ENCODE peak calls at places on chromosomes 16 and 17, in five cellular contexts. Y is ascending aorta, F is heart right ventricle, N is AG09309, O is tibial artery. G is an unnamed sample.

GRCh38 chr16:75105306-75106061 is 11.1 kb downstream of the LDHD start:
- DNase-seq in Y (no peak), F (peak; percentile 66), N (no peak), O (no peak), G (no peak)

GRCh38 chr16:75555213-75555706 is 792 bp downstream of the TMEM231 start:
- DNase-seq in Y (peak; percentile 29), F (peak; percentile 88), N (peak; percentile 55), O (peak; percentile 86), G (peak; percentile 63)

GRCh38 chr17:34177642-34178041 is 77.4 kb upstream of the CCL2 start:
- DNase-seq in Y (no peak), F (no peak), N (peak; percentile 7), O (no peak), G (no peak)

GRCh38 chr17:40356906-40357861 is 7.4 kb downstream of the GJD3 start:
- DNase-seq in Y (no peak), F (no peak), N (no peak), O (no peak), G (no peak)

GRCh38 chr17:70184207-70184606 is 14.9 kb downstream of the KCNJ2 start:
- DNase-seq in Y (no peak), F (no peak), N (no peak), O (no peak), G (no peak)

GRCh38 chr17:75633484-75634375 is 496 bp downstream of the SMIM5 start:
- DNase-seq in Y (peak; percentile 34), F (peak; percentile 94), N (peak; percentile 51), O (peak; percentile 94), G (peak; percentile 74)

GRCh38 chr17:50768348-50768761 is 1.0 kb upstream of the ANKRD40CL start:
- DNase-seq in Y (no peak), F (no peak), N (no peak), O (no peak), G (no peak)

GRCh38 chr17:40337351-40337750 is 27.2 kb downstream of the GJD3 start:
- DNase-seq in Y (no peak), F (no peak), N (no peak), O (no peak), G (no peak)

GRCh38 chr16:86578056-86578455 is 293 bp upstream of the FOXL1 start:
- DNase-seq in Y (no peak), F (no peak), N (no peak), O (peak; percentile 72), G (no peak)

GRCh38 chr17:12395733-12396354 is 269.8 kb upstream of the MYOCD start:
- DNase-seq in Y (no peak), F (no peak), N (no peak), O (no peak), G (no peak)

GRCh38 chr17:58661499-58661898 is 30.3 kb downstream of the TEX14 start:
- DNase-seq in Y (no peak), F (no peak), N (no peak), O (no peak), G (no peak)

GRCh38 chr17:57908278-57908677 is 46.9 kb downstream of the CUEDC1 start:
- DNase-seq in Y (no peak), F (no peak), N (no peak), O (no peak), G (no peak)

GRCh38 chr17:57499648-57500049 is 243.3 kb downstream of the MSI2 start:
- DNase-seq in Y (no peak), F (no peak), N (no peak), O (no peak), G (no peak)

GRCh38 chr17:49967621-49968379 is 1.2 kb upstream of the DLX4 start:
- DNase-seq in Y (no peak), F (no peak), N (no peak), O (no peak), G (no peak)

GRCh38 chr17:9522074-9522473 is 53.5 kb downstream of the STX8 start:
- DNase-seq in Y (no peak), F (peak; percentile 23), N (no peak), O (no peak), G (peak; percentile 7)

GRCh38 chr17:6677158-6677831 is 25.7 kb downstream of the C17orf100 start:
- DNase-seq in Y (no peak), F (no peak), N (peak; percentile 23), O (no peak), G (no peak)

GRCh38 chr16:27781195-27781524 is 231.2 kb downstream of the KATNIP start:
- DNase-seq in Y (no peak), F (peak; percentile 20), N (no peak), O (no peak), G (no peak)

GRCh38 chr17:10117581-10118001 is 80.8 kb downstream of the GAS7 start:
- DNase-seq in Y (peak; percentile 14), F (no peak), N (no peak), O (peak; percentile 69), G (no peak)

GRCh38 chr16:82700541-82701240 is 73.9 kb downstream of the CDH13 start:
- DNase-seq in Y (no peak), F (no peak), N (peak; percentile 39), O (no peak), G (no peak)

GRCh38 chr16:74431516-74431915 is 10.2 kb upstream of the CLEC18B start:
- DNase-seq in Y (no peak), F (no peak), N (no peak), O (no peak), G (no peak)

GRCh38 chr17:81831957-81832607 is 1.0 kb downstream of the MCRIP1 start:
- DNase-seq in Y (no peak), F (no peak), N (no peak), O (peak; percentile 85), G (no peak)

GRCh38 chr17:46178550-46179198 is 14.6 kb downstream of the KANSL1 start:
- DNase-seq in Y (no peak), F (no peak), N (no peak), O (no peak), G (no peak)

GRCh38 chr16:90019543-90020259 is 445 bp upstream of the DBNDD1 start:
- DNase-seq in Y (no peak), F (no peak), N (no peak), O (no peak), G (no peak)

GRCh38 chr17:27980035-27980434 is 62.4 kb upstream of the NLK start:
- DNase-seq in Y (no peak), F (peak; percentile 50), N (peak; percentile 13), O (no peak), G (peak; percentile 51)

GRCh38 chr17:43456661-43457361 is 27.0 kb upstream of the DHX8 start:
- DNase-seq in Y (no peak), F (peak; percentile 15), N (no peak), O (no peak), G (no peak)

GRCh38 chr16:74448990-74449389 is 27.7 kb upstream of the CLEC18B start:
- DNase-seq in Y (peak; percentile 19), F (peak; percentile 89), N (peak; percentile 83), O (peak; percentile 84), G (peak; percentile 56)

GRCh38 chr17:77450742-77451270 is 310.0 kb downstream of the SEC14L1 start:
- DNase-seq in Y (no peak), F (no peak), N (no peak), O (no peak), G (no peak)

GRCh38 chr17:77451894-77452852 is 311.4 kb downstream of the SEC14L1 start:
- DNase-seq in Y (no peak), F (peak; percentile 71), N (no peak), O (peak; percentile 84), G (no peak)

GRCh38 chr17:77451271-77451893 is 310.6 kb downstream of the SEC14L1 start:
- DNase-seq in Y (no peak), F (peak; percentile 66), N (no peak), O (peak; percentile 78), G (no peak)

GRCh38 chr17:77449373-77449907 is 308.7 kb downstream of the SEC14L1 start:
- DNase-seq in Y (no peak), F (no peak), N (no peak), O (no peak), G (no peak)

GRCh38 chr17:77449908-77450741 is 309.4 kb downstream of the SEC14L1 start:
- DNase-seq in Y (no peak), F (peak; percentile 83), N (no peak), O (peak; percentile 85), G (no peak)
- H3K4me3 ChIP-seq in Y (peak overlapping the region; percentile 31), F (peak overlapping the region; percentile 65), N (no peak overlapping the region), O (peak overlapping the region; percentile 59), G (no peak overlapping the region)

GRCh38 chr17:7704601-7705268 is at the start of gene EFNB3:
- DNase-seq in Y (no peak), F (no peak), N (no peak), O (no peak), G (no peak)
- H3K4me3 ChIP-seq in Y (peak within 1 kb of the TSS; percentile 41), F (peak within 1 kb of the TSS; percentile 57), N (peak within 1 kb of the TSS; percentile 55), O (peak within 1 kb of the TSS; percentile 36), G (peak within 1 kb of the TSS; percentile 49)

DNA sequence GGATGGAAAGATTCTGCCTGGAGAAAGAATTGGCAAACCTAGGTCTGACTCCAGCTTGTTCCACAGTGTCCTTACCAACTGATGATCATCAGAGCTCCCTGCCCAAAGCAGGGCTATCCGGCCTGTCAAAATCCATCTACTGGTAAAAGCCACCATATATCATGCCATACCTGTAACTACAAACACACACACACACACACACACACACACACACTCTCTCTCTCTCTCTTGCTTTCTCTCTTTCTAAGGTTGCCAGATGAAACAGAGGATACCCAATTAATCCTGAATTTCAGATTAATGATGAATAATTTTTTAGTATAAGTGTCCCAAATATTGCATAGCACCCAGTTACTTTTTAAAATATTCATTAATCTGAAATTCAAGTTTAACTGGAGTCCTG is 1.5 kb upstream of the MMP28 start:
- DNase-seq in Y (no peak), F (no peak), N (no peak), O (no peak), G (no peak)
- H3K4me3 ChIP-seq in Y (no peak overlapping the region), F (no peak overlapping the region), N (no peak overlapping the region), O (no peak overlapping the region), G (no peak overlapping the region)

GRCh38 chr16:35339337-35339736 is 1879.9 kb downstream of the TP53TG3F start:
- DNase-seq in Y (no peak), F (no peak), N (no peak), O (no peak), G (no peak)
- H3K4me3 ChIP-seq in Y (no peak overlapping the region), F (no peak overlapping the region), N (no peak overlapping the region), O (no peak overlapping the region), G (no peak overlapping the region)

GRCh38 chr17:37066322-37066905 is 117.7 kb downstream of the AATF start:
- DNase-seq in Y (no peak), F (no peak), N (no peak), O (no peak), G (no peak)
- H3K4me3 ChIP-seq in Y (no peak overlapping the region), F (no peak overlapping the region), N (no peak overlapping the region), O (no peak overlapping the region), G (no peak overlapping the region)